ENCODE peak calls at places on chromosomes 7 and 10, in eight cellular contexts. One of them, this sample, is unnamed.

GRCh38 chr7:151088856-151089699 is 2.8 kb downstream of the AGAP3 start:
- DNase-seq in mesothelial cell of epicardium: no peak
- DNase-seq in NCI-H748 treated with DMSO at 0.1 percent for 48 hours: no peak
- DNase-seq in T-helper 9 cell: no peak
- DNase-seq in stimulated activated CD4-positive, alpha-beta T cell treated with anti-CD3 and anti-CD28 coated beads, Interleukin-4, amount 100 ng/mL, for 4 hours: no peak
- DNase-seq in LoVo: no peak
- DNase-seq in amygdala: peak
- DNase-seq in GF-D8: peak
- DNase-seq in this sample: no peak

GRCh38 chr7:158824028-158824427 is 5.3 kb downstream of the ESYT2 start:
- DNase-seq in GF-D8: peak
- DNase-seq in stimulated activated CD4-positive, alpha-beta T cell treated with anti-CD3 and anti-CD28 coated beads, Interleukin-4, amount 100 ng/mL, for 4 hours: peak
- DNase-seq in amygdala: no peak
- DNase-seq in mesothelial cell of epicardium: no peak
- DNase-seq in LoVo: no peak
- DNase-seq in NCI-H748 treated with DMSO at 0.1 percent for 48 hours: no peak
- DNase-seq in T-helper 9 cell: peak
- DNase-seq in this sample: no peak

GRCh38 chr10:2341298-2341697 is 604.0 kb upstream of the ADARB2 start:
- DNase-seq in GF-D8: no peak
- DNase-seq in LoVo: no peak
- DNase-seq in T-helper 9 cell: no peak
- DNase-seq in amygdala: no peak
- DNase-seq in NCI-H748 treated with DMSO at 0.1 percent for 48 hours: no peak
- DNase-seq in stimulated activated CD4-positive, alpha-beta T cell treated with anti-CD3 and anti-CD28 coated beads, Interleukin-4, amount 100 ng/mL, for 4 hours: no peak
- DNase-seq in mesothelial cell of epicardium: no peak
- DNase-seq in this sample: no peak

GRCh38 chr7:105354383-105354782 is 34.3 kb downstream of the SRPK2 start:
- DNase-seq in GF-D8: no peak
- DNase-seq in mesothelial cell of epicardium: no peak
- DNase-seq in stimulated activated CD4-positive, alpha-beta T cell treated with anti-CD3 and anti-CD28 coated beads, Interleukin-4, amount 100 ng/mL, for 4 hours: no peak
- DNase-seq in amygdala: no peak
- DNase-seq in T-helper 9 cell: no peak
- DNase-seq in LoVo: no peak
- DNase-seq in NCI-H748 treated with DMSO at 0.1 percent for 48 hours: no peak
- DNase-seq in this sample: no peak

GRCh38 chr7:90892213-90892612 is 296.1 kb downstream of the CDK14 start:
- DNase-seq in LoVo: no peak
- DNase-seq in GF-D8: no peak
- DNase-seq in mesothelial cell of epicardium: no peak
- DNase-seq in T-helper 9 cell: no peak
- DNase-seq in NCI-H748 treated with DMSO at 0.1 percent for 48 hours: no peak
- DNase-seq in amygdala: no peak
- DNase-seq in stimulated activated CD4-positive, alpha-beta T cell treated with anti-CD3 and anti-CD28 coated beads, Interleukin-4, amount 100 ng/mL, for 4 hours: no peak
- DNase-seq in this sample: no peak

GRCh38 chr7:45239486-45239885 is 81.9 kb downstream of the RAMP3 start:
- DNase-seq in stimulated activated CD4-positive, alpha-beta T cell treated with anti-CD3 and anti-CD28 coated beads, Interleukin-4, amount 100 ng/mL, for 4 hours: no peak
- DNase-seq in amygdala: no peak
- DNase-seq in mesothelial cell of epicardium: no peak
- DNase-seq in NCI-H748 treated with DMSO at 0.1 percent for 48 hours: no peak
- DNase-seq in GF-D8: no peak
- DNase-seq in T-helper 9 cell: no peak
- DNase-seq in LoVo: no peak
- DNase-seq in this sample: no peak

GRCh38 chr7:89914673-89915072 is 239.6 kb upstream of the STEAP1 start:
- DNase-seq in GF-D8: no peak
- DNase-seq in NCI-H748 treated with DMSO at 0.1 percent for 48 hours: no peak
- DNase-seq in amygdala: no peak
- DNase-seq in LoVo: no peak
- DNase-seq in stimulated activated CD4-positive, alpha-beta T cell treated with anti-CD3 and anti-CD28 coated beads, Interleukin-4, amount 100 ng/mL, for 4 hours: no peak
- DNase-seq in mesothelial cell of epicardium: no peak
- DNase-seq in T-helper 9 cell: no peak
- DNase-seq in this sample: no peak

GRCh38 chr7:23458044-23458443 is 12.2 kb downstream of the IGF2BP3 start:
- DNase-seq in T-helper 9 cell: no peak
- DNase-seq in amygdala: no peak
- DNase-seq in stimulated activated CD4-positive, alpha-beta T cell treated with anti-CD3 and anti-CD28 coated beads, Interleukin-4, amount 100 ng/mL, for 4 hours: no peak
- DNase-seq in GF-D8: no peak
- DNase-seq in LoVo: no peak
- DNase-seq in mesothelial cell of epicardium: no peak
- DNase-seq in NCI-H748 treated with DMSO at 0.1 percent for 48 hours: no peak
- DNase-seq in this sample: no peak

GRCh38 chr7:113819474-113819873 is 99.3 kb downstream of the PPP1R3A start:
- DNase-seq in mesothelial cell of epicardium: no peak
- DNase-seq in GF-D8: no peak
- DNase-seq in LoVo: no peak
- DNase-seq in NCI-H748 treated with DMSO at 0.1 percent for 48 hours: no peak
- DNase-seq in stimulated activated CD4-positive, alpha-beta T cell treated with anti-CD3 and anti-CD28 coated beads, Interleukin-4, amount 100 ng/mL, for 4 hours: no peak
- DNase-seq in amygdala: no peak
- DNase-seq in T-helper 9 cell: no peak
- DNase-seq in this sample: no peak

GRCh38 chr10:70445718-70446485 is 4.4 kb upstream of the NODAL start:
- DNase-seq in NCI-H748 treated with DMSO at 0.1 percent for 48 hours: no peak
- DNase-seq in LoVo: no peak
- DNase-seq in T-helper 9 cell: no peak
- DNase-seq in stimulated activated CD4-positive, alpha-beta T cell treated with anti-CD3 and anti-CD28 coated beads, Interleukin-4, amount 100 ng/mL, for 4 hours: no peak
- DNase-seq in amygdala: no peak
- DNase-seq in GF-D8: no peak
- DNase-seq in mesothelial cell of epicardium: no peak
- DNase-seq in this sample: no peak

GRCh38 chr10:93180402-93181040 is 106.8 kb downstream of the CYP26A1 start:
- DNase-seq in LoVo: no peak
- DNase-seq in T-helper 9 cell: no peak
- DNase-seq in amygdala: no peak
- DNase-seq in NCI-H748 treated with DMSO at 0.1 percent for 48 hours: no peak
- DNase-seq in stimulated activated CD4-positive, alpha-beta T cell treated with anti-CD3 and anti-CD28 coated beads, Interleukin-4, amount 100 ng/mL, for 4 hours: no peak
- DNase-seq in GF-D8: no peak
- DNase-seq in mesothelial cell of epicardium: no peak
- DNase-seq in this sample: no peak

GRCh38 chr7:25860206-25860881 is 291.7 kb upstream of the NFE2L3 start:
- DNase-seq in T-helper 9 cell: no peak
- DNase-seq in NCI-H748 treated with DMSO at 0.1 percent for 48 hours: no peak
- DNase-seq in mesothelial cell of epicardium: no peak
- DNase-seq in stimulated activated CD4-positive, alpha-beta T cell treated with anti-CD3 and anti-CD28 coated beads, Interleukin-4, amount 100 ng/mL, for 4 hours: no peak
- DNase-seq in GF-D8: no peak
- DNase-seq in LoVo: peak
- DNase-seq in amygdala: no peak
- DNase-seq in this sample: no peak

GRCh38 chr7:140062118-140062527 is 628 bp downstream of the PARP12 start:
- DNase-seq in amygdala: no peak
- DNase-seq in T-helper 9 cell: peak
- DNase-seq in NCI-H748 treated with DMSO at 0.1 percent for 48 hours: peak
- DNase-seq in LoVo: peak
- DNase-seq in mesothelial cell of epicardium: no peak
- DNase-seq in GF-D8: no peak
- DNase-seq in stimulated activated CD4-positive, alpha-beta T cell treated with anti-CD3 and anti-CD28 coated beads, Interleukin-4, amount 100 ng/mL, for 4 hours: peak
- DNase-seq in this sample: no peak

GRCh38 chr10:120514035-120514620 is 57.1 kb downstream of the PLPP4 start:
- DNase-seq in GF-D8: no peak
- DNase-seq in T-helper 9 cell: no peak
- DNase-seq in LoVo: peak
- DNase-seq in stimulated activated CD4-positive, alpha-beta T cell treated with anti-CD3 and anti-CD28 coated beads, Interleukin-4, amount 100 ng/mL, for 4 hours: no peak
- DNase-seq in NCI-H748 treated with DMSO at 0.1 percent for 48 hours: no peak
- DNase-seq in amygdala: no peak
- DNase-seq in mesothelial cell of epicardium: peak
- DNase-seq in this sample: no peak

GRCh38 chr10:6427357-6427959 is 152.6 kb downstream of the PRKCQ start:
- DNase-seq in mesothelial cell of epicardium: no peak
- DNase-seq in stimulated activated CD4-positive, alpha-beta T cell treated with anti-CD3 and anti-CD28 coated beads, Interleukin-4, amount 100 ng/mL, for 4 hours: no peak
- DNase-seq in amygdala: no peak
- DNase-seq in GF-D8: no peak
- DNase-seq in T-helper 9 cell: no peak
- DNase-seq in LoVo: no peak
- DNase-seq in NCI-H748 treated with DMSO at 0.1 percent for 48 hours: no peak
- DNase-seq in this sample: no peak

GRCh38 chr10:91552706-91553105 is 80.2 kb downstream of the PPP1R3C start:
- DNase-seq in GF-D8: no peak
- DNase-seq in mesothelial cell of epicardium: no peak
- DNase-seq in stimulated activated CD4-positive, alpha-beta T cell treated with anti-CD3 and anti-CD28 coated beads, Interleukin-4, amount 100 ng/mL, for 4 hours: no peak
- DNase-seq in amygdala: no peak
- DNase-seq in NCI-H748 treated with DMSO at 0.1 percent for 48 hours: no peak
- DNase-seq in LoVo: no peak
- DNase-seq in T-helper 9 cell: no peak
- DNase-seq in this sample: no peak

GRCh38 chr7:139224219-139224618 is 6.8 kb upstream of the UBN2 start:
- DNase-seq in stimulated activated CD4-positive, alpha-beta T cell treated with anti-CD3 and anti-CD28 coated beads, Interleukin-4, amount 100 ng/mL, for 4 hours: no peak
- DNase-seq in T-helper 9 cell: no peak
- DNase-seq in amygdala: no peak
- DNase-seq in mesothelial cell of epicardium: no peak
- DNase-seq in NCI-H748 treated with DMSO at 0.1 percent for 48 hours: no peak
- DNase-seq in GF-D8: no peak
- DNase-seq in LoVo: no peak
- DNase-seq in this sample: no peak